ENCODE peak calls at places on chromosomes 11 and 22, in eight cellular contexts. R is brain microvascular endothelial cell, Z is bronchial epithelial cell, V is Peyer's patch, W is astrocyte of the cerebellum, Y is foreskin fibroblast, I is fibroblast of mammary gland, M is tibial nerve. N is an unnamed sample.

GRCh38 chr11:99020324-99021225 is at the start of gene CNTN5:
- DNase-seq in R (peak), Z (peak), V (peak), W (peak), Y (no peak), I (peak), M (peak), N (no peak)

GRCh38 chr11:95337175-95337957 is 106.4 kb upstream of the SESN3 start:
- DNase-seq in R (peak), Z (peak), V (peak), W (peak), Y (peak), I (peak), M (peak), N (peak)

GRCh38 chr11:9861860-9862725 is 198.2 kb downstream of the SWAP70 start:
- DNase-seq in R (peak), Z (peak), V (peak), W (peak), Y (peak), I (peak), M (peak), N (peak)

GRCh38 chr11:47212938-47213337 is 1.8 kb upstream of the DDB2 start:
- DNase-seq in R (no peak), Z (no peak), V (peak), W (no peak), Y (no peak), I (no peak), M (no peak), N (no peak)

GRCh38 chr11:13128381-13128780 is 119.3 kb downstream of the RASSF10 start:
- DNase-seq in R (no peak), Z (no peak), V (no peak), W (no peak), Y (no peak), I (no peak), M (no peak), N (no peak)

GRCh38 chr22:29219881-29220670 is 14.4 kb downstream of the EMID1 start:
- DNase-seq in R (no peak), Z (no peak), V (no peak), W (no peak), Y (no peak), I (no peak), M (no peak), N (no peak)

GRCh38 chr11:9203715-9204311 is 61.3 kb downstream of the DENND5A start:
- DNase-seq in R (no peak), Z (no peak), V (no peak), W (no peak), Y (no peak), I (no peak), M (no peak), N (no peak)

GRCh38 chr11:35815556-35816315 is 128.1 kb upstream of the LDLRAD3 start:
- DNase-seq in R (no peak), Z (no peak), V (no peak), W (no peak), Y (peak), I (peak), M (peak), N (peak)

GRCh38 chr11:13487661-13488030 is 8.2 kb downstream of the PTH start:
- DNase-seq in R (peak), Z (peak), V (no peak), W (no peak), Y (no peak), I (peak), M (no peak), N (peak)

GRCh38 chr22:24514241-24515024 is 19.3 kb downstream of the UPB1 start:
- DNase-seq in R (no peak), Z (no peak), V (peak), W (no peak), Y (no peak), I (no peak), M (no peak), N (no peak)

GRCh38 chr22:47071812-47072641 is 309.6 kb downstream of the TBC1D22A start:
- DNase-seq in R (no peak), Z (no peak), V (peak), W (no peak), Y (no peak), I (no peak), M (no peak), N (no peak)

GRCh38 chr11:7905961-7906429 is 25.1 kb downstream of the OR10A6 start:
- DNase-seq in R (no peak), Z (peak), V (no peak), W (no peak), Y (no peak), I (no peak), M (no peak), N (no peak)

GRCh38 chr11:132312616-132313210 is 942.3 kb downstream of the NTM start:
- DNase-seq in R (peak), Z (peak), V (no peak), W (peak), Y (no peak), I (peak), M (no peak), N (peak)

GRCh38 chr22:48369789-48370507 is 1457.7 kb downstream of the BRD1 start:
- DNase-seq in R (no peak), Z (no peak), V (peak), W (no peak), Y (no peak), I (no peak), M (no peak), N (peak)

GRCh38 chr22:27439131-27439530 is 362.4 kb downstream of the MN1 start:
- DNase-seq in R (no peak), Z (no peak), V (no peak), W (no peak), Y (no peak), I (no peak), M (no peak), N (no peak)

GRCh38 chr22:45608763-45609180 is 62.9 kb upstream of the ATXN10 start:
- DNase-seq in R (peak), Z (peak), V (no peak), W (peak), Y (peak), I (peak), M (no peak), N (peak)

GRCh38 chr11:68215087-68215445 is 2.0 kb upstream of the KMT5B start:
- DNase-seq in R (no peak), Z (no peak), V (peak), W (no peak), Y (no peak), I (no peak), M (no peak), N (no peak)

GRCh38 chr11:120022617-120023016 is 115.3 kb downstream of the TRIM29 start:
- DNase-seq in R (no peak), Z (no peak), V (peak), W (no peak), Y (no peak), I (no peak), M (no peak), N (no peak)

GRCh38 chr11:76704171-76704948 is 33.8 kb upstream of the LRRC32 start:
- DNase-seq in R (no peak), Z (no peak), V (no peak), W (no peak), Y (no peak), I (no peak), M (no peak), N (no peak)

DNA sequence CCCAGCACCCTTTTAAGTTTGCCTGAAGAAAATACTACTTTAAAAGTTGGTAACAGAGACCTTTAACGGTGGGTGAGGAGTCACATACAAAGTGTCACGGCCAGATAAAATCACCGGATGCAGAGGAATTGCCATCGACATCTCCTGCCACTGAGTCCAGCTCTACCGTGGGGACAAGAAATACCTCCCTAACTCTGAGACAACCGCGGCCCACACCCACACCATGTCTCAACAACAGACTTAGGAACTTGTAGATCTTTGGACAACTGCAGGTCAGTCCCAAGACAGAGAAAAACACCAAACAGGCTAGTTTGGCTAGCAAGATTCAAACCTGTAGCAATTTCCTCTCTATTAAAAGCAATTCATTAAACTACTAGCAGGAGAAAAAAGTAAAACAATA is 669 bp downstream of the ETS1 start:
- DNase-seq in R (no peak), Z (no peak), V (no peak), W (no peak), Y (no peak), I (no peak), M (no peak), N (no peak)
- H3K4me3 ChIP-seq in R (no peak), Z (no peak), V (no peak), W (no peak), Y (no peak), I (no peak), M (no peak), N (no peak)

DNA sequence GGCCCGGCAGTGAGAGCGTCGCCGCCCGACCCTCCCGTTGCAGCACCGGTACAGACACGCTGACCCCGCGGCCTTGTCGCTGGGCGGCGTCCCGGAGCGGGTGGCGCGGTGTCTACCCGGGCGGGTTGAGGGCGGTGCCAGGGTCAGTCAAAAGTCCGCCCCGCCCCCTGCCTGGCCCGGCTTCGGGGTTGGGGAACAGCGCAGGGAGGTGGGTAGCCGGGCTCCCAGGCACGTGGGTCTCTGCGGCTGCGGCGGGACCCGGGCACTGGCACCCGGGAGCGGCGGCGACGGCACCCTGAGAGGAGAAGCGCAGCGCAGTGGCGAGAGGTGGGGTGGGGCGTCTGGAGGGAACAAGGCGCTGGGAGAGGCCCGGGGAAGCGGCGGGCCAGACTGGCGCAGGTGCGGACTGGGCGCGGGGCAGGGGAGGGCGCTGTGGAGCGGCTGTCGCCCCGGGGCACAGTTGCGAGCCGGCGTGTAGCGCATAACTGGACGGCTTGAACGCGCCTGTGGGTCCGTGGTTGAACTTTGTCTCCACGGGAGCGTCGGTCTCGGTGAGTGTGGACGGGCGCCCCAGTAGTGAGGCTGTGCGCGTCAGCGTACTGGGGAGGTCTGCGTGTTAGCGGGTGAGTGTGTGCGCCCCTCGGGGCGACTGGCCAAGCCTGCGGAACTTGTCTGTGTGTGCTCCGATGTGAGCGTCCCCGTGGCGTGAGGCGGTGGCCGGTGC is at the start of gene P2RY2:
- DNase-seq in R (no peak), Z (peak), V (peak), W (no peak), Y (no peak), I (no peak), M (peak), N (peak)
- H3K4me3 ChIP-seq in R (peak), Z (peak), V (peak), W (peak), Y (peak), I (peak), M (peak), N (peak)

GRCh38 chr11:101583180-101584128 is at the start of gene TRPC6:
- DNase-seq in R (peak), Z (peak), V (no peak), W (no peak), Y (peak), I (peak), M (no peak), N (no peak)

GRCh38 chr11:101586965-101587364 is 3.2 kb upstream of the TRPC6 start:
- DNase-seq in R (no peak), Z (no peak), V (no peak), W (no peak), Y (no peak), I (no peak), M (no peak), N (no peak)

GRCh38 chr11:101582242-101583052 is 1.4 kb downstream of the TRPC6 start:
- DNase-seq in R (peak), Z (peak), V (no peak), W (no peak), Y (no peak), I (peak), M (no peak), N (no peak)

GRCh38 chr11:101584129-101584515 is 315 bp upstream of the TRPC6 start:
- DNase-seq in R (no peak), Z (no peak), V (no peak), W (no peak), Y (no peak), I (no peak), M (no peak), N (no peak)

DNA sequence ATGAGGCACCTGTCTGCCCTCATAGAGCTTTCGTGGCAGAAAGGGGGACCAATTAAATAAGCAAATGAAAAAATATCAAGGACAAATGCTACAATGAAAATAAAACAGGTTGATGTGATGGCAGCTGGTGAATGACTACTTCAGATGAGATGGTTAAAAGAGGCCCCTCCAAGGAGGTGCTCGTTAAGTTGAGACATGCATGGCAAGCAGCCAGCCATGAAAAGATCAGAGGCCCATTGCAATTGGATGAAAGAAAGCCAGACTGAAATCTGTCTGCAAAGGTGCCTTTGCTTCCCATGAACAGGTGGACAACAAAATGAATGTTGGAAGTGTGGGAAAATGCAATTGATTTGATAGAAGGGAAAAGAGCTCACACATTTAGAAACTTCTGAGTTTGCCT is 844 bp upstream of the TRPC6 start:
- DNase-seq in R (no peak), Z (no peak), V (no peak), W (no peak), Y (no peak), I (no peak), M (no peak), N (no peak)
- H3K4me3 ChIP-seq in R (no peak), Z (no peak), V (no peak), W (no peak), Y (no peak), I (no peak), M (no peak), N (no peak)

GRCh38 chr22:49517211-49517610 is 310.5 kb downstream of the BRD1 start:
- DNase-seq in R (no peak), Z (no peak), V (no peak), W (no peak), Y (no peak), I (no peak), M (no peak), N (no peak)

GRCh38 chr22:49518436-49518970 is 309.2 kb downstream of the BRD1 start:
- DNase-seq in R (no peak), Z (no peak), V (no peak), W (no peak), Y (no peak), I (no peak), M (no peak), N (no peak)

GRCh38 chr22:49521787-49522224 is 305.9 kb downstream of the BRD1 start:
- DNase-seq in R (no peak), Z (no peak), V (peak), W (no peak), Y (no peak), I (no peak), M (no peak), N (no peak)

GRCh38 chr22:49517721-49518120 is 310.0 kb downstream of the BRD1 start:
- DNase-seq in R (no peak), Z (no peak), V (no peak), W (no peak), Y (no peak), I (no peak), M (no peak), N (no peak)

DNA sequence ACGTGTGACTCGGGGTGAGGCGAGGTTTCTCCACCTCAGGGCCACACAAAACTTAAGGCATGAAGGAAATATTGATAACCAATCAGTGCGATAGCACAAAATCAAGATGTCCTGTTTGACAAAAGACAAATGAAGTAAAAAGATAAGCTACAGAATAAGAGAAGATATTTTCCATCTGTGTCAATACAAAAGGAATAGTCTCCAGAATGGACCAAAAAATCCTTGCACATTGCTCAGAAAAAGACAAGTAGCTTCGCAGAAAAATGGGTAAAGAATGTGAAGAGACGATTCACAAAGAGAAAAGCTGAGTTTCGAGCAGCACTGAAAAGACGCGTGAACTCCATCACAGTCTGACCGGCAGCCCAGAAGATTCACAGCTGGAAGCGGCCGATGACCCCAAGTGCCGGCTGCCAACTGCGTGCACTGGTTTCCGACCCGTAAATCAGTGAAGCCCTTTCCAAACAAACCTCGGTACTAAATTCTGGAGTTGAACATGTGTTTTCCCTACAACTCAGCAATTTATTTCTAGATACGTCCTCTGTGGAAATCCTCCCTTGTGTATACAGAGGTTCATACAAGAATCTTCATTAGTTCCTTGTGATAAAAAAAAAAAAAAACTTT is 308.4 kb downstream of the BRD1 start:
- DNase-seq in R (no peak), Z (no peak), V (no peak), W (no peak), Y (no peak), I (no peak), M (no peak), N (no peak)
- H3K4me3 ChIP-seq in R (no peak), Z (no peak), V (no peak), W (no peak), Y (no peak), I (no peak), M (no peak), N (no peak)

DNA sequence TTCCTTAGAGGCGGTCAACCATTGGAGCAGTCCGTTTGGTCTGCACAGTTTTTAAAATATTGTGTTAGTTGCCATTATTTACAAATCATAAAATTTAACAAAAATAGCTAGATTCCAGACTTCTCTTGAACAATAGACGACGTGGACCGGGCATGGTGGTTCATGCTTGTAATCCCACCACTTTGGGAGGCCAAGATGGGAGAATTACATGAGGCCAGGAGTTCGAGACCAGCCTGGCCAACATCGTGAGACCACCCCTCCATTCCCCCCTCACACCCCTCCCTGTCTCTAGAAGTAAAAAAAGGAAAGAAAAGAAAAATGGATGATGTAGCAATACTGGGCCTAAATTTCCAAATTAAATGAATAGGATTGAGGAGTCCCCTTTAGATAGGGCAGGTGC is 965 bp downstream of the SLC37A2 start:
- DNase-seq in R (no peak), Z (no peak), V (no peak), W (no peak), Y (no peak), I (no peak), M (no peak), N (no peak)
- H3K4me3 ChIP-seq in R (peak), Z (peak), V (peak), W (peak), Y (peak), I (peak), M (no peak), N (peak)

GRCh38 chr11:64224151-64224890 is 1.7 kb downstream of the TRPT1 start:
- DNase-seq in R (no peak), Z (peak), V (no peak), W (no peak), Y (no peak), I (peak), M (no peak), N (no peak)
- H3K4me3 ChIP-seq in R (no peak), Z (no peak), V (no peak), W (no peak), Y (no peak), I (no peak), M (no peak), N (no peak)

DNA sequence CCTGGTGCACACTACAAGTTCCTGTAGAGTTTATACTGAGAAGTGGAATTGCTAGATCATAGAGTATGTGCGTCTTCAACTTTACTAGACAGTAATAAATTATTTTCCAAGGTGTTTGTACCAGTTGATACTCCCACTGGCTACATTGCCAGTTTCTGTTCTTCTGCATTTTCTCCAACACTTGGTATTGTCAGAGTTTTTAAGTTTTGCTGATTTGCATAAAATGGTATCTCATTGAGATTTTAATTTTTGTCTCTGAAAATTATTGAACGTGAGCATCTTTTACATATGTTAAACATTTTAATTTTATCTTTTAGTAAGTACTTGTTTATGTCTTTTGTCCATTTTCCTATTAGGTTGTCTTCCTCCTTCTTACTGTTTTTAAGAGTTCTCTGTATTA is 7.3 kb downstream of the TBCEL start:
- DNase-seq in R (no peak), Z (no peak), V (no peak), W (no peak), Y (no peak), I (no peak), M (no peak), N (no peak)
- H3K4me3 ChIP-seq in R (no peak), Z (no peak), V (no peak), W (no peak), Y (no peak), I (no peak), M (no peak), N (no peak)

GRCh38 chr11:59207988-59208432 is 4.7 kb downstream of the MPEG1 start:
- DNase-seq in R (peak), Z (peak), V (peak), W (peak), Y (peak), I (peak), M (peak), N (peak)
- H3K4me3 ChIP-seq in R (no peak), Z (no peak), V (no peak), W (no peak), Y (no peak), I (no peak), M (no peak), N (no peak)

N was measured in AG10803.